ENCODE peak calls at places on chromosomes 7 and 10, in four cellular contexts. M, W, T and D are unnamed samples.

GRCh38 chr7:151660141-151660540 is 140.4 kb upstream of the RHEB start:
- DNase-seq in W (no peak), T (no peak), M (no peak), D (no peak)

GRCh38 chr10:70477661-70478162 is 855 bp upstream of the PALD1 start:
- DNase-seq in W (no peak), M (no peak), T (no peak), D (no peak)

GRCh38 chr10:71431945-71432905 is 35.5 kb downstream of the CDH23 start:
- DNase-seq in T (peak; percentile 23), M (no peak), W (no peak), D (no peak)

GRCh38 chr10:58014436-58014835 is 253.3 kb downstream of the IPMK start:
- DNase-seq in W (no peak), M (no peak), T (no peak), D (no peak)

GRCh38 chr7:73560035-73560835 is 2.7 kb upstream of the BCL7B start:
- DNase-seq in T (no peak), M (no peak), W (peak; percentile 84), D (no peak)

GRCh38 chr7:43879477-43879876 is 10.2 kb upstream of the MRPS24 start:
- DNase-seq in W (peak; percentile 48), M (no peak), T (no peak), D (no peak)

GRCh38 chr7:106629521-106629920 is 31.4 kb downstream of the CCDC71L start:
- DNase-seq in W (no peak), M (no peak), T (no peak), D (no peak)

GRCh38 chr7:27641576-27642230 is 21.0 kb downstream of the HIBADH start:
- DNase-seq in T (no peak), W (peak; percentile 33), M (no peak), D (no peak)

GRCh38 chr7:25805027-25805687 is 346.8 kb upstream of the NFE2L3 start:
- DNase-seq in W (no peak), M (no peak), T (no peak), D (no peak)

GRCh38 chr7:54986716-54987115 is 32.1 kb upstream of the EGFR start:
- DNase-seq in T (no peak), M (no peak), W (no peak), D (no peak)

GRCh38 chr10:13340068-13340467 is 8.0 kb downstream of the SEPHS1 start:
- DNase-seq in M (no peak), T (no peak), W (no peak), D (no peak)

GRCh38 chr10:99920901-99921300 is 88.8 kb downstream of the DNMBP start:
- DNase-seq in W (peak; percentile 52), T (no peak), M (no peak), D (no peak)

GRCh38 chr10:28778524-28778923 is 101.2 kb downstream of the BAMBI start:
- DNase-seq in T (no peak), W (no peak), M (no peak), D (no peak)

GRCh38 chr7:155680864-155681263 is 36.4 kb downstream of the RBM33 start:
- DNase-seq in W (no peak), M (no peak), T (no peak), D (no peak)

GRCh38 chr7:44974549-44974948 is 4.3 kb downstream of the MYO1G start:
- DNase-seq in M (no peak), W (no peak), T (no peak), D (no peak)

GRCh38 chr10:7908541-7909210 is 90.4 kb downstream of the TAF3 start:
- DNase-seq in W (no peak), M (no peak), T (no peak), D (no peak)

GRCh38 chr10:29482591-29483421 is 152.0 kb downstream of the SVIL start:
- DNase-seq in T (peak; percentile 74), M (no peak), W (peak; percentile 47), D (no peak)

GRCh38 chr10:4338768-4339167 is 487.2 kb upstream of the AKR1E2 start:
- DNase-seq in W (no peak), M (no peak), T (no peak), D (no peak)

GRCh38 chr10:89625041-89625765 is 19.8 kb downstream of the PANK1 start:
- DNase-seq in T (no peak), M (no peak), W (no peak), D (no peak)

GRCh38 chr10:126712681-126713080 is 42.2 kb upstream of the C10orf90 start:
- DNase-seq in M (no peak), T (no peak), W (no peak), D (no peak)

GRCh38 chr10:133308431-133309110 is at the start of the genes TUBGCP2 and ZNF511:
- DNase-seq in M (peak; percentile 92), T (peak; percentile 97), W (peak; percentile 53), D (peak; percentile 78)

GRCh38 chr7:84637568-84638338 is 443.2 kb upstream of the SEMA3A start:
- DNase-seq in T (no peak), W (no peak), M (no peak), D (no peak)

GRCh38 chr10:131310054-131310903 is 1.2 kb downstream of the TCERG1L start:
- DNase-seq in T (no peak), W (no peak), M (no peak), D (no peak)

GRCh38 chr10:21260793-21261149 is 264.7 kb downstream of the SKIDA1 start:
- DNase-seq in T (no peak), M (no peak), W (no peak), D (no peak)

GRCh38 chr7:128404826-128405344 is 4.9 kb downstream of the IMPDH1 start:
- DNase-seq in M (no peak), W (peak; percentile 57), T (no peak), D (no peak)

GRCh38 chr7:68176974-68177373 is 1180.3 kb downstream of the TYW1 start:
- DNase-seq in T (peak; percentile 47), W (peak; percentile 73), M (peak; percentile 51), D (peak; percentile 67)

GRCh38 chr7:25982684-25983083 is 169.3 kb upstream of the NFE2L3 start:
- DNase-seq in T (no peak), M (no peak), W (no peak), D (no peak)

GRCh38 chr7:158094671-158095256 is 492.9 kb downstream of the PTPRN2 start:
- DNase-seq in T (no peak), W (no peak), M (no peak), D (no peak)

GRCh38 chr7:152462995-152463713 is 27.4 kb upstream of the KMT2C start:
- DNase-seq in T (no peak), W (peak; percentile 40), M (peak; percentile 60), D (peak; percentile 70)

GRCh38 chr10:103895458-103896186 is 22.4 kb downstream of the STN1 start:
- DNase-seq in W (no peak), T (no peak), M (no peak), D (no peak)